ENCODE peak calls at places on chromosomes 11 and 22, in seven cellular contexts. Q, J, K, T, Y, C and L are unnamed samples.

GRCh38 chr11:128568166-128568778 is 19.1 kb downstream of the ETS1 start:
- DNase-seq in Q (no peak), J (no peak), K (no peak), T (no peak), Y (no peak), C (no peak), L (no peak)

GRCh38 chr22:47042116-47042825 is 279.8 kb downstream of the TBC1D22A start:
- DNase-seq in Q (no peak), J (no peak), K (no peak), T (no peak), Y (no peak), C (no peak), L (no peak)

GRCh38 chr11:65778901-65779668 is 1.7 kb downstream of the AP5B1 start:
- DNase-seq in Q (no peak), J (no peak), K (no peak), T (no peak), Y (no peak), C (no peak), L (no peak)

GRCh38 chr22:37175414-37176144 is 12.5 kb downstream of the C1QTNF6 start:
- DNase-seq in Q (no peak), J (no peak), K (no peak), T (no peak), Y (no peak), C (no peak), L (no peak)

GRCh38 chr11:134984421-134984820 is 572.4 kb upstream of the B3GAT1 start:
- DNase-seq in Q (no peak), J (no peak), K (no peak), T (no peak), Y (no peak), C (no peak), L (no peak)

GRCh38 chr11:13277719-13278619 is at the start of gene BMAL1:
- DNase-seq in Q (no peak), J (peak), K (no peak), T (no peak), Y (no peak), C (peak), L (peak)

GRCh38 chr22:20095521-20095920 is 15.5 kb downstream of the DGCR8 start:
- DNase-seq in Q (no peak), J (no peak), K (no peak), T (no peak), Y (no peak), C (no peak), L (no peak)

GRCh38 chr11:62547691-62548281 is 1.2 kb upstream of the AHNAK start:
- DNase-seq in Q (no peak), J (no peak), K (no peak), T (no peak), Y (no peak), C (no peak), L (peak)

GRCh38 chr22:46614070-46614931 is 5.9 kb upstream of the GRAMD4 start:
- DNase-seq in Q (no peak), J (peak), K (peak), T (no peak), Y (no peak), C (no peak), L (no peak)

GRCh38 chr22:42792453-42792908 is 64.6 kb downstream of the ARFGAP3 start:
- DNase-seq in Q (no peak), J (no peak), K (no peak), T (no peak), Y (no peak), C (no peak), L (no peak)

GRCh38 chr11:133243832-133244231 is 288.5 kb downstream of the OPCML start:
- DNase-seq in Q (no peak), J (no peak), K (no peak), T (no peak), Y (no peak), C (no peak), L (no peak)

GRCh38 chr22:26666035-26666338 is 8.6 kb downstream of the MIAT start:
- DNase-seq in Q (no peak), J (no peak), K (no peak), T (no peak), Y (no peak), C (peak), L (no peak)

GRCh38 chr11:93477684-93478234 is 65.4 kb downstream of the SMCO4 start:
- DNase-seq in Q (no peak), J (no peak), K (no peak), T (no peak), Y (no peak), C (no peak), L (no peak)

GRCh38 chr11:2220173-2220771 is 48.7 kb upstream of the TH start:
- DNase-seq in Q (no peak), J (no peak), K (no peak), T (no peak), Y (no peak), C (no peak), L (no peak)

GRCh38 chr11:70440206-70440605 is 41.9 kb downstream of the CTTN start:
- DNase-seq in Q (no peak), J (no peak), K (no peak), T (no peak), Y (no peak), C (no peak), L (no peak)

GRCh38 chr11:70437111-70437784 is 38.9 kb downstream of the CTTN start:
- DNase-seq in Q (no peak), J (no peak), K (no peak), T (no peak), Y (no peak), C (no peak), L (no peak)

GRCh38 chr11:103441021-103441420 is 331.8 kb downstream of the DYNC2H1 start:
- DNase-seq in Q (no peak), J (no peak), K (no peak), T (no peak), Y (no peak), C (no peak), L (no peak)

GRCh38 chr11:103637250-103637649 is 399.2 kb upstream of the DDI1 start:
- DNase-seq in Q (no peak), J (no peak), K (no peak), T (no peak), Y (no peak), C (no peak), L (no peak)

GRCh38 chr11:121829159-121829643 is 286.8 kb downstream of the BLID start:
- DNase-seq in Q (no peak), J (peak), K (no peak), T (no peak), Y (peak), C (peak), L (no peak)

GRCh38 chr11:114291847-114292680 is 4.1 kb upstream of the NNMT start:
- DNase-seq in Q (no peak), J (no peak), K (no peak), T (no peak), Y (no peak), C (peak), L (no peak)

GRCh38 chr11:130825621-130826020 is 90.7 kb downstream of the SNX19 start:
- DNase-seq in Q (no peak), J (no peak), K (no peak), T (no peak), Y (no peak), C (no peak), L (no peak)

GRCh38 chr11:63838150-63838681 is 694 bp upstream of the MARK2 start:
- DNase-seq in Q (no peak), J (no peak), K (no peak), T (no peak), Y (no peak), C (no peak), L (peak)

GRCh38 chr11:129248618-129249017 is 56.5 kb upstream of the ARHGAP32 start:
- DNase-seq in Q (no peak), J (no peak), K (no peak), T (no peak), Y (no peak), C (peak), L (no peak)

GRCh38 chr22:27670701-27671412 is 130.7 kb downstream of the MN1 start:
- DNase-seq in Q (peak), J (no peak), K (no peak), T (no peak), Y (no peak), C (no peak), L (peak)

GRCh38 chr22:19880786-19881569 is 26.3 kb upstream of the GNB1L start:
- DNase-seq in Q (peak), J (no peak), K (no peak), T (no peak), Y (peak), C (peak), L (peak)

GRCh38 chr11:78916759-78917158 is 342.1 kb upstream of the NARS2 start:
- DNase-seq in Q (no peak), J (no peak), K (no peak), T (no peak), Y (no peak), C (no peak), L (no peak)

GRCh38 chr11:116830184-116830912 is 641 bp downstream of the APOC3 start:
- DNase-seq in Q (no peak), J (no peak), K (no peak), T (no peak), Y (no peak), C (no peak), L (no peak)

GRCh38 chr11:13338437-13339069 is 61.0 kb downstream of the BMAL1 start:
- DNase-seq in Q (no peak), J (peak), K (no peak), T (no peak), Y (peak), C (peak), L (peak)

GRCh38 chr11:75275581-75275980 is 35.0 kb downstream of the TPBGL start:
- DNase-seq in Q (no peak), J (peak), K (peak), T (peak), Y (no peak), C (no peak), L (peak)

GRCh38 chr22:38403806-38404205 is 51.2 kb downstream of the KCNJ4 start:
- DNase-seq in Q (peak), J (no peak), K (no peak), T (no peak), Y (no peak), C (peak), L (no peak)

GRCh38 chr11:120065176-120065575 is 72.7 kb downstream of the TRIM29 start:
- DNase-seq in Q (no peak), J (no peak), K (no peak), T (no peak), Y (no peak), C (no peak), L (no peak)

GRCh38 chr11:31974737-31975136 is 116.1 kb upstream of the RCN1 start:
- DNase-seq in Q (no peak), J (no peak), K (no peak), T (no peak), Y (peak), C (peak), L (no peak)

GRCh38 chr22:25747245-25747944 is 5.4 kb downstream of the MYO18B start:
- DNase-seq in Q (no peak), J (no peak), K (no peak), T (no peak), Y (peak), C (peak), L (peak)

GRCh38 chr11:72618801-72619200 is 55.4 kb downstream of the PDE2A start:
- DNase-seq in Q (no peak), J (no peak), K (no peak), T (no peak), Y (no peak), C (no peak), L (no peak)

GRCh38 chr11:15073361-15074205 is at the start of gene CALCB:
- DNase-seq in Q (peak), J (peak), K (peak), T (no peak), Y (no peak), C (peak), L (peak)